ENCODE peak calls at places on chromosome 14, in six cellular contexts. One of them, this sample, is unnamed. For H3K9me3, the result is how much of the 10 kb centered on the place peaks cover.

GRCh38 chr14:39417014-39417413 is 15.2 kb downstream of the FBXO33 start:
- DNase-seq in ovary: no peak
- DNase-seq in A549: no peak
- DNase-seq in lower lobe of right lung: no peak
- DNase-seq in PC-3: peak
- DNase-seq in stomach: no peak
- DNase-seq in this sample: no peak

GRCh38 chr14:22978873-22979671 is 3.3 kb downstream of the AJUBA start:
- DNase-seq in ovary: no peak
- DNase-seq in A549: no peak
- DNase-seq in lower lobe of right lung: no peak
- DNase-seq in PC-3: peak
- DNase-seq in stomach: no peak
- DNase-seq in this sample: peak

GRCh38 chr14:53432378-53432802 is 279.3 kb upstream of the DDHD1 start:
- DNase-seq in ovary: no peak
- DNase-seq in A549: peak
- DNase-seq in lower lobe of right lung: no peak
- DNase-seq in PC-3: peak
- DNase-seq in stomach: no peak
- DNase-seq in this sample: no peak

GRCh38 chr14:85531594-85532391 is 1.8 kb downstream of the FLRT2 start:
- DNase-seq in ovary: peak
- DNase-seq in A549: peak
- DNase-seq in lower lobe of right lung: peak
- DNase-seq in PC-3: no peak
- DNase-seq in stomach: peak
- DNase-seq in this sample: peak

GRCh38 chr14:65940056-65940735 is 527.7 kb downstream of the FUT8 start:
- DNase-seq in ovary: no peak
- DNase-seq in A549: peak
- DNase-seq in lower lobe of right lung: no peak
- DNase-seq in PC-3: peak
- DNase-seq in stomach: no peak
- DNase-seq in this sample: no peak

GRCh38 chr14:91835920-91836843 is 31.2 kb downstream of the TC2N start:
- DNase-seq in ovary: peak
- DNase-seq in A549: peak
- DNase-seq in lower lobe of right lung: peak
- DNase-seq in PC-3: peak
- DNase-seq in stomach: peak
- DNase-seq in this sample: peak

GRCh38 chr14:68501621-68502052 is 291.2 kb downstream of the ZFP36L1 start:
- DNase-seq in ovary: no peak
- DNase-seq in A549: no peak
- DNase-seq in lower lobe of right lung: peak
- DNase-seq in PC-3: no peak
- DNase-seq in stomach: peak
- DNase-seq in this sample: no peak

GRCh38 chr14:67863223-67863622 is 43.6 kb downstream of the RAD51B start:
- DNase-seq in ovary: no peak
- DNase-seq in A549: no peak
- DNase-seq in lower lobe of right lung: no peak
- DNase-seq in PC-3: peak
- DNase-seq in stomach: no peak
- DNase-seq in this sample: no peak

GRCh38 chr14:106681161-106681955 is 1155.0 kb downstream of the TMEM121 start:
- DNase-seq in ovary: no peak
- DNase-seq in A549: no peak
- DNase-seq in lower lobe of right lung: no peak
- DNase-seq in PC-3: no peak
- DNase-seq in stomach: no peak
- DNase-seq in this sample: no peak

GRCh38 chr14:71521736-71522135 is 410.5 kb upstream of the RGS6 start:
- DNase-seq in ovary: no peak
- DNase-seq in A549: no peak
- DNase-seq in lower lobe of right lung: no peak
- DNase-seq in PC-3: peak
- DNase-seq in stomach: no peak
- DNase-seq in this sample: no peak

GRCh38 chr14:74868739-74869138 is 7.2 kb downstream of the PROX2 start:
- DNase-seq in ovary: no peak
- DNase-seq in A549: no peak
- DNase-seq in lower lobe of right lung: no peak
- DNase-seq in PC-3: no peak
- DNase-seq in stomach: no peak
- DNase-seq in this sample: no peak

GRCh38 chr14:96089401-96089800 is 50.2 kb downstream of the C14orf132 start:
- DNase-seq in ovary: no peak
- DNase-seq in A549: no peak
- DNase-seq in lower lobe of right lung: no peak
- DNase-seq in PC-3: no peak
- DNase-seq in stomach: no peak
- DNase-seq in this sample: peak

GRCh38 chr14:52051251-52051650 is 17.6 kb downstream of the NID2 start:
- DNase-seq in ovary: no peak
- DNase-seq in A549: no peak
- DNase-seq in lower lobe of right lung: no peak
- DNase-seq in PC-3: no peak
- DNase-seq in stomach: no peak
- DNase-seq in this sample: no peak

GRCh38 chr14:52054678-52055077 is 14.2 kb downstream of the NID2 start:
- DNase-seq in ovary: no peak
- DNase-seq in A549: no peak
- DNase-seq in lower lobe of right lung: no peak
- DNase-seq in PC-3: no peak
- DNase-seq in stomach: no peak
- DNase-seq in this sample: no peak

GRCh38 chr14:52052289-52052943 is 16.4 kb downstream of the NID2 start:
- DNase-seq in ovary: no peak
- DNase-seq in A549: no peak
- DNase-seq in lower lobe of right lung: no peak
- DNase-seq in PC-3: no peak
- DNase-seq in stomach: no peak
- DNase-seq in this sample: no peak

GRCh38 chr14:52051861-52052260 is 17.0 kb downstream of the NID2 start:
- DNase-seq in ovary: no peak
- DNase-seq in A549: no peak
- DNase-seq in lower lobe of right lung: no peak
- DNase-seq in PC-3: no peak
- DNase-seq in stomach: no peak
- DNase-seq in this sample: no peak

DNA sequence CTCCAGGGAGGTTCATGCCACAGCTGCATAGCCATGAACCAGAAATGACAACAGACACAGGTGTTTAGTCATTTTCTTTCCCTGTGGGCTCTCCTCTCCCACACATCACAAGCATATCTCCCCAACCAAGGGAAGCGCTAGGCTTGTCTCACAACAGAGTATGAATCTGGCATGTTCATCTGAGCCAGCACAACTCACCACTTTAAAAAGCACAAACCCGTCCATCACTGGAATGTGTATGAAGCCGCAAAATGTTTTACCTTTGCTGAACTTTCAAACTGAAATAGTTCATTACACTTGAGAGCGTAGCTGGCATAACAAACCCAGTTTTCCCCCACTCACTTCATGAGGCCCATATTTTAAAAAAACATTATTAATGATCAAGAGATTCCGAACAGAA is 15.9 kb downstream of the NID2 start:
- DNase-seq in ovary: no peak
- DNase-seq in A549: no peak
- DNase-seq in lower lobe of right lung: no peak
- DNase-seq in PC-3: no peak
- DNase-seq in stomach: no peak
- DNase-seq in this sample: no peak
- H3K4me3 ChIP-seq in ovary: no peak
- H3K4me3 ChIP-seq in A549: no peak
- H3K4me3 ChIP-seq in lower lobe of right lung: no peak
- H3K4me3 ChIP-seq in PC-3: no peak
- H3K4me3 ChIP-seq in stomach: no peak
- H3K4me3 ChIP-seq in this sample: no peak

DNA sequence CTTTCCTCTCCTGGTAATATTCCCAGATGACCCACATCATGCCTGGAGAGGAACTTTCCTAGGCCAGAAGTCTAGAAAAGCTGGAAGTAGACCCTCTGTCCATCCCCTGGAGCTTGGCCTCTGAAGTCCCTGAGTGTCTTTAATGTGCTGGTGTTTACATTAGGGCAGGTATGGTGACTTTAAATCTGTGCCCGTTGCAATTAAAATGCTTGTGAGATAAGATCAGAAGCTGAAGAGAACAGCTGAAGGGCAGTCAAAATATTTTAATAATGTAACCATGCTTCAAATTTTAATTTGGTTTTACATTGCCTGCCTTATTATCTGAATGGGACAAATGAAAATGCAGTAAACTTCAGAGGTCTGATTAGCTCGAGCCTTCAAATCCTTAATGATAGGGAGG is 1022.5 kb downstream of the BCL11B start:
- DNase-seq in ovary: no peak
- DNase-seq in A549: no peak
- DNase-seq in lower lobe of right lung: no peak
- DNase-seq in PC-3: no peak
- DNase-seq in stomach: no peak
- DNase-seq in this sample: no peak
- H3K9me3 ChIP-seq in ovary: under half
- H3K9me3 ChIP-seq in A549: under half
- H3K9me3 ChIP-seq in lower lobe of right lung: under half
- H3K9me3 ChIP-seq in PC-3: under half
- H3K9me3 ChIP-seq in stomach: under half
- H3K9me3 ChIP-seq in this sample: under half

DNA sequence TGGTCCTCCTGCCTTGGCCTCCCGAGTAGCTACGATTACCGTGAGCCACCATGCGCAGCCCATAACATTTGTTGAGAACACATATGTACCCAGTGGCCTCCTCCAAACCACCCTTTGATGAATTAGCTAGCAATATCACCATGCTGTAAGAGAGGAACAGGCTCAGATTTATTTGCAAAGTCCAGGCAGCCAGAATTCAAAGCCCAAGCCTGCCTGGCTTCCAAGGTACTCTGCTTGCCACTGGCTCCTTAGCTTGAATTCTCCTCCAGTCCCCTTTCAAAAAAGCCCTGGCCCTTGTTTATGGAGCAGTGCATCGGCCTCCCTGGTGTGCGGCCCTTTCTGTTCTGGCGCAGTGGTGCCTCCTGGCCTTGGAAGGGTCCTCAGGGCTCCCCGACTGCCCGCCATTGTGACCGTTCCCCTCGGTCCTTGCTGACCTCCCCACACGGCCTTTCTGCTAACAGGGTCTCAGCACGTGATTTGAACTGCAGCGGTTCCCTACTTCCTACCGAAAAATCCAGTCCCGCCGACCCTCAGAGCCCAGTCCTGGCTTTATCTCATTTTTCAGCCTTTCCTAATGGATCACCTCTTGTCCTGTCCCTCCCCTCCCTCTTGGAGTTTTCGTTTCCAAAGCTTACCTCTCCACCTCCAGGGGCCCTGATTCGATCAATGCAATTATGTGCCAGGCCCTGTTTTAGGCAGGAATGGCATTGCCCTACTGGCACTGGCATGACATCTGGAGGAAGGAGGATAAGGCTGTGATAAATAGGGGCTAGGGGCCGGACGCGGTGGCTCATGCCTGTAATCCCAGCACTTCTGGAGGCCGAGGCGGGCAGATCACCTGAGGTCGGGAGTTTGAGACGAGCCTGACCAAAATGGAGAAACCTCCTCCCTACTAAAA is 22.0 kb downstream of the SLC25A29 start:
- DNase-seq in ovary: no peak
- DNase-seq in A549: no peak
- DNase-seq in lower lobe of right lung: no peak
- DNase-seq in PC-3: no peak
- DNase-seq in stomach: peak
- DNase-seq in this sample: no peak
- H3K4me3 ChIP-seq in ovary: no peak
- H3K4me3 ChIP-seq in A549: peak
- H3K4me3 ChIP-seq in lower lobe of right lung: peak
- H3K4me3 ChIP-seq in PC-3: peak
- H3K4me3 ChIP-seq in stomach: peak
- H3K4me3 ChIP-seq in this sample: no peak

GRCh38 chr14:40682131-40682913 is 924.4 kb upstream of the LRFN5 start:
- DNase-seq in ovary: no peak
- DNase-seq in A549: no peak
- DNase-seq in lower lobe of right lung: no peak
- DNase-seq in PC-3: peak
- DNase-seq in stomach: no peak
- DNase-seq in this sample: no peak
- H3K9me3 ChIP-seq in ovary: under half
- H3K9me3 ChIP-seq in A549: under half
- H3K9me3 ChIP-seq in lower lobe of right lung: under half
- H3K9me3 ChIP-seq in PC-3: under half
- H3K9me3 ChIP-seq in stomach: under half
- H3K9me3 ChIP-seq in this sample: under half

This sample was measured in RWPE2.